ENCODE peak calls at places on chromosomes 2 and 18, in five cellular contexts. E is left ventricle myocardium inferior, B is fibroblast of the aortic adventitia, J is tibial nerve, H is right atrium auricular region. G is an unnamed sample.
A peak's percentile ranks its signal among the peaks of the same experiment; 100 is the strongest.

GRCh38 chr2:96249654-96250053 is 16.1 kb downstream of the TMEM127 start:
- DNase-seq in J (no peak), B (peak; percentile 67), E (no peak), H (no peak), G (peak; percentile 77)

GRCh38 chr2:106120432-106120831 is 73.7 kb downstream of the UXS1 start:
- DNase-seq in J (no peak), H (no peak), B (no peak), E (no peak), G (no peak)

GRCh38 chr2:5560981-5561380 is 131.2 kb upstream of the SOX11 start:
- DNase-seq in H (no peak), J (no peak), E (no peak), B (no peak), G (no peak)

GRCh38 chr18:8052237-8052701 is 485.2 kb downstream of the PTPRM start:
- DNase-seq in B (peak; percentile 75), H (no peak), E (no peak), J (no peak), G (no peak)

GRCh38 chr2:64263315-64263714 is 119.1 kb upstream of the PELI1 start:
- DNase-seq in J (no peak), H (no peak), E (no peak), B (peak; percentile 62), G (peak; percentile 25)

GRCh38 chr18:6595666-6596065 is 133.8 kb upstream of the ARHGAP28 start:
- DNase-seq in E (no peak), H (no peak), B (no peak), J (no peak), G (no peak)

GRCh38 chr2:112751451-112752197 is 12.8 kb downstream of the CKAP2L start:
- DNase-seq in E (no peak), H (no peak), J (no peak), B (no peak), G (no peak)

GRCh38 chr18:52636536-52636935 is 296.5 kb downstream of the DCC start:
- DNase-seq in B (no peak), E (no peak), J (no peak), H (no peak), G (no peak)

GRCh38 chr2:80303006-80303741 is 1.4 kb downstream of the LRRTM1 start:
- DNase-seq in H (no peak), B (no peak), J (no peak), E (no peak), G (no peak)

GRCh38 chr2:191299009-191299408 is 53.8 kb downstream of the MYO1B start:
- DNase-seq in H (no peak), J (no peak), B (peak; percentile 42), E (no peak), G (no peak)

GRCh38 chr2:171957061-171957460 is 34.8 kb downstream of the HAT1 start:
- DNase-seq in B (peak; percentile 16), H (no peak), J (no peak), E (no peak), G (no peak)
- TF ChIP-seq CTCF in B (peak; percentile 17), H (no peak), J (no peak), E (no peak), G (peak; percentile 17)

GRCh38 chr2:176089843-176090395 is 2.6 kb upstream of the HOXD13 start:
- DNase-seq in H (no peak), E (no peak), J (no peak), B (no peak), G (no peak)

GRCh38 chr2:176087330-176088047 is 3.7 kb upstream of the EVX2 start:
- DNase-seq in E (no peak), H (no peak), B (no peak), J (no peak), G (no peak)

GRCh38 chr2:176088937-176089842 is 3.3 kb upstream of the HOXD13 start:
- DNase-seq in J (no peak), H (no peak), E (no peak), B (no peak), G (no peak)

GRCh38 chr2:176085861-176086771 is 2.4 kb upstream of the EVX2 start:
- DNase-seq in J (no peak), B (peak; percentile 37), E (no peak), H (no peak), G (no peak)

GRCh38 chr2:176088048-176088936 is 4.2 kb upstream of the HOXD13 start:
- DNase-seq in J (no peak), B (peak; percentile 41), E (peak; percentile 53), H (no peak), G (no peak)
- TF ChIP-seq CTCF in J (peak; percentile 83), B (peak; percentile 88), E (peak; percentile 82), H (peak; percentile 74), G (peak; percentile 96)

DNA sequence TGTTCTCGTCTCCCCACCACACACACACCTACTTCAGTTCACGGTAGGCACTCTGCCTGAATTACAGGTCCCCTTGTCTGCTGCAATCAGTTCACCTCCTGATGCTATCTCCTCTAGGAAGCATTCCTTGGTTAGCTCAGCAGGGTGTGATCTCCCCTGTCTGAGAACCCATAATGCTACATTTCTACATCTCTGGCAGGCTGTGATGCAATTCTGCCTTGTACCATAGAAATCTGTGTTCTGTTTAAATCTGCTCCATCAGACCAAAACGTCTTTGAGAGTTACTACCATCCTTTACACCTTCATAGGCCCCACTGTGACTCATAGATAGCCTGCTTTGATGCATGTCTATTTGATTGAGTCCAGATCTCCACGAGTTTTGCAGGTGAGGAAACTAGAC is 103.9 kb downstream of the TTC32 start:
- DNase-seq in B (peak; percentile 48), H (no peak), E (no peak), J (no peak), G (no peak)
- TF ChIP-seq CTCF in B (no peak), H (no peak), E (no peak), J (no peak), G (no peak)

GRCh38 chr18:50624981-50625380 is 65.1 kb downstream of the MAPK4 start:
- DNase-seq in J (no peak), H (peak; percentile 44), B (no peak), E (no peak), G (no peak)
- TF ChIP-seq CTCF in J (no peak), H (no peak), B (no peak), E (no peak), G (no peak)

GRCh38 chr2:161416294-161416632 is at the start of gene TBR1:
- DNase-seq in J (no peak), H (no peak), E (no peak), B (no peak), G (no peak)

GRCh38 chr2:161414015-161414384 is 2.1 kb upstream of the TBR1 start:
- DNase-seq in H (no peak), E (no peak), B (no peak), J (no peak), G (no peak)

GRCh38 chr2:161415467-161416293 is 417 bp upstream of the TBR1 start:
- DNase-seq in B (no peak), J (no peak), E (no peak), H (no peak), G (no peak)

GRCh38 chr2:161415041-161415440 is 1.1 kb upstream of the TBR1 start:
- DNase-seq in H (no peak), J (no peak), B (no peak), E (no peak), G (no peak)

GRCh38 chr2:161414385-161415040 is 1.6 kb upstream of the TBR1 start:
- DNase-seq in B (peak; percentile 33), H (no peak), E (no peak), J (no peak), G (no peak)
- TF ChIP-seq CTCF in B (peak; percentile 19), H (no peak), E (no peak), J (no peak), G (peak; percentile 5)